ENCODE peak calls at places on chromosomes 5 and 9, in ten cellular contexts. Q, A, T, Z, P, K, R, O, V and I are unnamed samples.

GRCh38 chr9:109963079-109963478 is 183.1 kb downstream of the PALM2AKAP2 start:
- DNase-seq in Q (no peak), A (no peak), T (no peak), Z (no peak), P (no peak), K (no peak), R (peak; percentile 38), O (no peak), V (no peak), I (no peak)

GRCh38 chr5:146867996-146868708 is 10.4 kb downstream of the PPP2R2B start:
- DNase-seq in Q (no peak), A (no peak), T (no peak), Z (no peak), P (no peak), K (no peak), R (no peak), O (no peak), V (no peak), I (no peak)

GRCh38 chr5:167565555-167565954 is 725.9 kb upstream of the WWC1 start:
- DNase-seq in Q (no peak), A (peak; percentile 20), T (peak; percentile 59), Z (peak; percentile 11), P (no peak), K (no peak), R (no peak), O (peak; percentile 60), V (no peak), I (peak; percentile 39)

GRCh38 chr9:99127372-99128132 is 22.6 kb downstream of the TGFBR1 start:
- DNase-seq in Q (no peak), A (peak; percentile 82), T (no peak), Z (peak; percentile 74), P (no peak), K (no peak), R (peak; percentile 52), O (peak; percentile 27), V (no peak), I (peak; percentile 60)

GRCh38 chr5:77945874-77946273 is 169.7 kb upstream of the TBCA start:
- DNase-seq in Q (no peak), A (no peak), T (no peak), Z (no peak), P (no peak), K (no peak), R (no peak), O (no peak), V (no peak), I (no peak)

GRCh38 chr9:76018244-76018643 is 127.8 kb downstream of the PCSK5 start:
- DNase-seq in Q (no peak), A (no peak), T (no peak), Z (no peak), P (no peak), K (peak; percentile 41), R (no peak), O (no peak), V (no peak), I (no peak)

GRCh38 chr5:141782991-141783598 is 95.1 kb downstream of the PCDH1 start:
- DNase-seq in Q (no peak), A (no peak), T (no peak), Z (no peak), P (no peak), K (peak; percentile 75), R (no peak), O (no peak), V (no peak), I (no peak)

GRCh38 chr5:60356716-60357115 is 343.2 kb downstream of the DEPDC1B start:
- DNase-seq in Q (no peak), A (no peak), T (no peak), Z (no peak), P (no peak), K (no peak), R (no peak), O (no peak), V (no peak), I (no peak)

GRCh38 chr5:40446910-40447309 is 232.8 kb upstream of the PTGER4 start:
- DNase-seq in Q (no peak), A (peak; percentile 92), T (no peak), Z (peak; percentile 96), P (no peak), K (no peak), R (no peak), O (peak; percentile 75), V (no peak), I (peak; percentile 77)

GRCh38 chr5:107794731-107795130 is 124.0 kb upstream of the EFNA5 start:
- DNase-seq in Q (no peak), A (no peak), T (no peak), Z (no peak), P (no peak), K (no peak), R (no peak), O (peak; percentile 33), V (no peak), I (no peak)

GRCh38 chr5:107477492-107477891 is 193.2 kb downstream of the EFNA5 start:
- DNase-seq in Q (no peak), A (no peak), T (no peak), Z (no peak), P (no peak), K (no peak), R (no peak), O (no peak), V (no peak), I (no peak)

GRCh38 chr9:557601-558201 is 283.8 kb upstream of the DMRT1 start:
- DNase-seq in Q (no peak), A (no peak), T (no peak), Z (no peak), P (peak; percentile 41), K (no peak), R (no peak), O (no peak), V (no peak), I (peak; percentile 32)

GRCh38 chr9:92499701-92500100 is 17.4 kb upstream of the ASPN start:
- DNase-seq in Q (no peak), A (peak; percentile 51), T (no peak), Z (no peak), P (no peak), K (no peak), R (no peak), O (no peak), V (no peak), I (no peak)

GRCh38 chr5:151492729-151493128 is 45.3 kb downstream of the SLC36A1 start:
- DNase-seq in Q (no peak), A (peak; percentile 87), T (no peak), Z (peak; percentile 48), P (peak; percentile 16), K (no peak), R (no peak), O (peak; percentile 55), V (no peak), I (peak; percentile 54)

GRCh38 chr5:80191991-80192398 is 63.9 kb downstream of the SERINC5 start:
- DNase-seq in Q (peak; percentile 64), A (no peak), T (no peak), Z (no peak), P (no peak), K (peak; percentile 82), R (no peak), O (no peak), V (no peak), I (no peak)

GRCh38 chr9:82036101-82036500 is 47.5 kb downstream of the SPATA31D1 start:
- DNase-seq in Q (no peak), A (no peak), T (no peak), Z (no peak), P (no peak), K (no peak), R (no peak), O (no peak), V (no peak), I (no peak)

GRCh38 chr9:37787059-37787458 is 2.2 kb upstream of the EXOSC3 start:
- DNase-seq in Q (no peak), A (no peak), T (no peak), Z (no peak), P (no peak), K (no peak), R (no peak), O (no peak), V (no peak), I (no peak)

GRCh38 chr9:20593131-20593530 is 29.2 kb downstream of the MLLT3 start:
- DNase-seq in Q (no peak), A (peak; percentile 33), T (no peak), Z (no peak), P (no peak), K (no peak), R (no peak), O (no peak), V (no peak), I (no peak)

GRCh38 chr9:20592673-20593072 is 29.6 kb downstream of the MLLT3 start:
- DNase-seq in Q (no peak), A (peak; percentile 52), T (no peak), Z (no peak), P (no peak), K (no peak), R (no peak), O (no peak), V (no peak), I (peak; percentile 18)

GRCh38 chr9:20594521-20594920 is 27.8 kb downstream of the MLLT3 start:
- DNase-seq in Q (no peak), A (no peak), T (no peak), Z (no peak), P (no peak), K (no peak), R (no peak), O (no peak), V (no peak), I (no peak)

GRCh38 chr9:20593551-20593950 is 28.7 kb downstream of the MLLT3 start:
- DNase-seq in Q (no peak), A (peak; percentile 81), T (peak; percentile 73), Z (peak; percentile 51), P (no peak), K (no peak), R (no peak), O (peak; percentile 76), V (no peak), I (peak; percentile 76)

GRCh38 chr9:20591223-20591622 is 31.1 kb downstream of the MLLT3 start:
- DNase-seq in Q (no peak), A (peak; percentile 69), T (no peak), Z (peak; percentile 24), P (no peak), K (no peak), R (no peak), O (no peak), V (no peak), I (peak; percentile 22)
- TF ChIP-seq CTCF in Q (no peak), A (peak; percentile 13), T (no peak), Z (peak; percentile 35), P (no peak), K (no peak), R (no peak), O (no peak), V (no peak), I (no peak)

GRCh38 chr9:135087489-135087791 is at the start of gene OLFM1:
- DNase-seq in Q (no peak), A (peak; percentile 46), T (peak; percentile 95), Z (peak; percentile 46), P (peak; percentile 38), K (peak; percentile 93), R (peak; percentile 9), O (peak; percentile 47), V (peak; percentile 95), I (peak; percentile 16)
- H3K4me3 ChIP-seq in Q (no peak within 1 kb of the TSS), A (no peak within 1 kb of the TSS), T (peak within 1 kb of the TSS; percentile 95), Z (no peak within 1 kb of the TSS), P (no peak within 1 kb of the TSS), K (peak within 1 kb of the TSS; percentile 31), R (no peak within 1 kb of the TSS), O (no peak within 1 kb of the TSS), V (peak within 1 kb of the TSS; percentile 25), I (no peak within 1 kb of the TSS)

GRCh38 chr9:32350682-32351081 is 33.8 kb upstream of the ACO1 start:
- DNase-seq in Q (no peak), A (peak; percentile 17), T (peak; percentile 44), Z (no peak), P (peak; percentile 10), K (no peak), R (no peak), O (peak; percentile 34), V (no peak), I (peak; percentile 34)
- TF ChIP-seq CTCF in Q (peak; percentile 44), A (peak; percentile 35), T (peak; percentile 54), Z (no peak), P (peak; percentile 8), K (peak; percentile 19), R (no peak), O (peak; percentile 6), V (no peak), I (peak; percentile 16)

GRCh38 chr9:20658677-20659473 is 25.2 kb upstream of the FOCAD start:
- DNase-seq in Q (no peak), A (no peak), T (no peak), Z (no peak), P (no peak), K (no peak), R (no peak), O (peak; percentile 10), V (no peak), I (peak; percentile 5)
- H3K4me3 ChIP-seq in Q (peak overlapping the region; percentile 39), A (peak overlapping the region; percentile 61), T (peak overlapping the region; percentile 52), Z (peak overlapping the region; percentile 51), P (peak overlapping the region; percentile 62), K (peak overlapping the region; percentile 75), R (no peak overlapping the region), O (peak overlapping the region; percentile 63), V (peak overlapping the region; percentile 15), I (peak overlapping the region; percentile 54)